ENCODE peak calls at places on chromosomes 13 and 19, in nine cellular contexts. W is tibial artery; L is mammary epithelial cell; R is A549; O is thyroid gland; B is CD8-positive, alpha-beta T cell; Y is spleen; J is CD8-positive, alpha-beta memory T cell; X is right lobe of liver. D is an unnamed sample. For H3K4me1, the result is how much of the 10 kb centered on the place peaks cover.

GRCh38 chr13:23695711-23696512 is 125.7 kb downstream of the TNFRSF19 start:
- DNase-seq in Y (peak), R (no peak), W (no peak), B (peak), J (peak), X (no peak), O (peak), L (no peak), D (no peak)

GRCh38 chr13:97743946-97744345 is 209.5 kb upstream of the IPO5 start:
- DNase-seq in X (no peak), J (no peak), L (no peak), W (no peak), Y (no peak), R (no peak), B (no peak), O (no peak), D (no peak)

GRCh38 chr19:47901370-47901769 is 15.3 kb upstream of the SULT2A1 start:
- DNase-seq in B (no peak), X (no peak), J (no peak), Y (no peak), W (no peak), O (no peak), L (no peak), R (no peak), D (no peak)

GRCh38 chr13:112562786-112563383 is 25.1 kb downstream of the TUBGCP3 start:
- DNase-seq in L (no peak), Y (no peak), O (no peak), J (no peak), R (no peak), W (no peak), X (peak), B (no peak), D (no peak)

GRCh38 chr19:38513762-38514167 is 80.3 kb downstream of the RYR1 start:
- DNase-seq in W (no peak), B (no peak), L (no peak), R (no peak), X (no peak), Y (no peak), O (no peak), J (no peak), D (no peak)

GRCh38 chr13:110070511-110071120 is 236.3 kb downstream of the COL4A1 start:
- DNase-seq in O (no peak), L (peak), B (no peak), Y (no peak), J (no peak), X (no peak), R (no peak), W (no peak), D (no peak)

GRCh38 chr13:35716186-35716585 is 239.7 kb upstream of the MAB21L1 start:
- DNase-seq in B (no peak), O (no peak), W (no peak), Y (no peak), L (no peak), J (no peak), X (no peak), R (no peak), D (no peak)

GRCh38 chr13:112467236-112467635 is 91.1 kb downstream of the SPACA7 start:
- DNase-seq in O (no peak), B (no peak), W (no peak), Y (peak), R (no peak), X (no peak), J (no peak), L (no peak), D (no peak)

GRCh38 chr19:40907968-40908735 is 26.1 kb upstream of the CYP2A7 start:
- DNase-seq in R (no peak), W (no peak), O (no peak), X (no peak), J (peak), B (peak), Y (peak), L (no peak), D (no peak)

GRCh38 chr19:1251233-1251502 is 2.8 kb downstream of the MIDN start:
- DNase-seq in J (no peak), X (no peak), W (peak), R (peak), L (peak), B (no peak), O (peak), Y (no peak), D (no peak)

GRCh38 chr13:111008351-111008750 is 93.5 kb upstream of the ANKRD10 start:
- DNase-seq in R (no peak), O (no peak), B (no peak), L (no peak), Y (no peak), X (no peak), J (no peak), W (no peak), D (no peak)

GRCh38 chr13:112203614-112204013 is 136.7 kb downstream of the SOX1 start:
- DNase-seq in B (no peak), L (no peak), X (no peak), O (no peak), Y (no peak), J (no peak), W (no peak), R (no peak), D (no peak)

GRCh38 chr13:82772802-82773201 is 1109.5 kb downstream of the SLITRK1 start:
- DNase-seq in O (no peak), J (no peak), Y (no peak), W (no peak), R (no peak), X (no peak), B (no peak), L (peak), D (no peak)

GRCh38 chr19:38228491-38229439 is 4.7 kb upstream of the DPF1 start:
- DNase-seq in W (no peak), R (no peak), L (no peak), J (no peak), B (no peak), X (no peak), Y (no peak), O (no peak), D (no peak)

GRCh38 chr19:8445488-8446001 is 770 bp downstream of the HNRNPM start:
- DNase-seq in R (no peak), O (peak), X (peak), Y (peak), J (peak), W (peak), L (peak), B (peak), D (no peak)

GRCh38 chr19:49395581-49396407 is 7.7 kb downstream of the KASH5 start:
- DNase-seq in W (no peak), B (no peak), X (no peak), J (no peak), R (no peak), L (no peak), O (no peak), Y (no peak), D (no peak)

GRCh38 chr19:18774107-18774506 is 17.0 kb downstream of the COMP start:
- DNase-seq in O (no peak), X (no peak), W (no peak), R (no peak), B (no peak), J (no peak), L (no peak), Y (no peak), D (no peak)

GRCh38 chr19:58304748-58305064 is 471 bp upstream of the ERVK3-1 start:
- DNase-seq in Y (no peak), J (no peak), R (no peak), O (no peak), W (no peak), B (no peak), X (no peak), L (no peak), D (no peak)

GRCh38 chr19:49823472-49823871 is 5.4 kb downstream of the MED25 start:
- DNase-seq in X (no peak), Y (no peak), W (no peak), J (no peak), R (no peak), O (no peak), B (no peak), L (no peak), D (no peak)

GRCh38 chr19:14097532-14098151 is 7.1 kb upstream of the SAMD1 start:
- DNase-seq in Y (no peak), J (no peak), O (no peak), L (no peak), R (no peak), W (no peak), X (no peak), B (no peak), D (no peak)

GRCh38 chr19:40663712-40664692 is 26.4 kb downstream of the NUMBL start:
- DNase-seq in L (no peak), W (no peak), R (no peak), O (no peak), X (no peak), J (peak), B (no peak), Y (peak), D (no peak)

GRCh38 chr19:44951179-44952159 is 3.7 kb upstream of the CLPTM1 start:
- DNase-seq in W (peak), X (peak), J (peak), L (peak), B (peak), R (peak), Y (no peak), O (peak), D (no peak)

GRCh38 chr13:35917942-35918645 is 213.1 kb downstream of the DCLK1 start:
- DNase-seq in Y (no peak), X (no peak), R (no peak), L (no peak), W (no peak), O (no peak), J (no peak), B (no peak), D (no peak)

GRCh38 chr13:45306966-45307365 is 34.0 kb downstream of the TPT1 start:
- DNase-seq in X (no peak), B (no peak), Y (no peak), L (no peak), W (no peak), O (no peak), R (no peak), J (no peak), D (no peak)

GRCh38 chr19:17294051-17294891 is 9.0 kb downstream of the ABHD8 start:
- DNase-seq in B (no peak), R (peak), W (no peak), X (no peak), O (peak), Y (peak), J (peak), L (no peak), D (no peak)

GRCh38 chr13:75173457-75174356 is 308.3 kb downstream of the TBC1D4 start:
- DNase-seq in B (no peak), R (peak), W (no peak), O (no peak), J (no peak), Y (no peak), L (no peak), X (peak), D (no peak)

GRCh38 chr13:33610471-33611015 is 207.4 kb upstream of the RFC3 start:
- DNase-seq in J (peak), X (peak), Y (peak), R (peak), B (peak), O (peak), W (peak), L (no peak), D (no peak)

GRCh38 chr13:77002590-77003190 is 10.8 kb downstream of the CLN5 start:
- DNase-seq in J (no peak), X (no peak), L (peak), R (peak), O (no peak), B (no peak), Y (no peak), W (no peak), D (no peak)

GRCh38 chr19:37329686-37330085 is 41.2 kb upstream of the ZNF527 start:
- DNase-seq in J (no peak), B (no peak), L (no peak), Y (no peak), O (no peak), R (peak), X (no peak), W (no peak), D (no peak)

GRCh38 chr13:76890036-76890435 is 3.8 kb upstream of the KCTD12 start:
- DNase-seq in X (no peak), Y (no peak), B (no peak), O (no peak), W (no peak), L (peak), R (no peak), J (no peak), D (no peak)

GRCh38 chr13:60448907-60449510 is 52.0 kb downstream of the TDRD3 start:
- DNase-seq in O (no peak), R (peak), L (peak), W (no peak), B (no peak), X (no peak), Y (no peak), J (no peak), D (no peak)

GRCh38 chr19:10318807-10319426 is 3.1 kb upstream of the FDX2 start:
- DNase-seq in W (no peak), J (no peak), L (no peak), B (no peak), O (no peak), Y (no peak), X (no peak), R (no peak), D (no peak)

GRCh38 chr19:21603431-21604153 is 98.2 kb downstream of the ZNF429 start:
- DNase-seq in X (no peak), J (no peak), B (no peak), Y (no peak), W (no peak), O (no peak), R (no peak), L (peak), D (no peak)

GRCh38 chr19:33796164-33797100 is at the start of gene KCTD15:
- DNase-seq in R (peak), W (no peak), B (no peak), X (peak), Y (no peak), L (peak), J (no peak), O (peak), D (no peak)

GRCh38 chr19:33797821-33798633 is 1.4 kb downstream of the KCTD15 start:
- DNase-seq in R (peak), J (no peak), B (no peak), O (peak), L (peak), W (peak), X (no peak), Y (no peak), D (no peak)

GRCh38 chr19:33798701-33799111 is 2.0 kb downstream of the KCTD15 start:
- DNase-seq in R (no peak), J (no peak), Y (no peak), X (no peak), B (no peak), O (peak), W (no peak), L (no peak), D (no peak)

GRCh38 chr19:33795370-33796163 is 1.1 kb upstream of the KCTD15 start:
- DNase-seq in O (peak), R (peak), L (peak), B (no peak), Y (peak), X (peak), J (no peak), W (peak), D (no peak)

DNA sequence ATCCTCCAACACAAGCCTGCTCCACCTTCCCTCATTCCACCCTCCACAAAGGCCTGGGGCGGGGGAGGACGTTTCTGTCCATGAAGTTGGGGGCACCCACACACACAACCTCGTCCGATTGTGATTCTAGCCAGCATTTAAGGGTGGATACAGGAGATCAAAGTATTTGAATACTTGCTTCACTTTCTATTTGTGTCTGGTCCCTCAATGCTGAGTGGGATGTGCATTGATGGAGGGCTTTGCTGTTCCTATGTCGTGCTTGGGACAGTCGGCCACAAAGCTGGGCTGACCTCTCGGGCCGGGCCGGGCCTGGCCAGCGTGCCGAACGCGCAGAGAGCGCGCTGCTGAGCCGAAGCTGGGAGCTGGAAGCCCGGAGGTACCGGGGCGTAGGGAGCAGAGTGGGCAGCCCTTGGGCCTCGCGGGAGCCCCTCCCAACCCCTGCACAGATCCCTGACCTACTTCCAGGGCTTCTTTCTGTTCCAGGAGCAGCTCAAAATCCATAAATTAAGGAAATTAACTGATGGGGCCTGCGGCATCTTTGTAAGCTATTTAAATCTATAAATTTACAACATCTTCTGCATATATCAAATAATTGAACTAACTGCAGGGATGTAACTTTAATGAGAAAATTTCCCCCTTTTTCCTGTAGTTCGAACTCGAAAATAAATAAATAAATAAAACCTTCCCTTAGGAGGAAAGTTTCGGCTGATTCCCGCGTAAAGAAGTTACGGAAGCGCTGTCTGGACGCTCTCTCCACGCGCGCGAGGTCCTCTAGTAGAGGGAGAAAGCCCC is 1.9 kb upstream of the KCTD15 start:
- DNase-seq in B (no peak), J (no peak), W (no peak), X (no peak), Y (no peak), R (no peak), L (no peak), O (peak), D (no peak)
- H3K4me1 ChIP-seq in B (under half), J (under half), W (under half), X (under half), Y (under half), R (under half), L (under half), O (under half), D (under half)

GRCh38 chr19:15297416-15298224 is 34.7 kb downstream of the BRD4 start:
- DNase-seq in X (no peak), J (no peak), Y (peak), B (no peak), R (peak), O (no peak), W (no peak), L (peak), D (no peak)
- H3K4me1 ChIP-seq in X (under half), J (half or more), Y (half or more), B (half or more), R (half or more), O (half or more), W (half or more), L (half or more), D (half or more)

GRCh38 chr19:55666343-55667005 is 8.6 kb upstream of the EPN1 start:
- DNase-seq in X (no peak), O (no peak), W (no peak), Y (no peak), J (no peak), R (no peak), B (no peak), L (no peak), D (no peak)
- H3K4me1 ChIP-seq in X (under half), O (under half), W (under half), Y (under half), J (under half), R (under half), B (under half), L (under half), D (under half)

DNA sequence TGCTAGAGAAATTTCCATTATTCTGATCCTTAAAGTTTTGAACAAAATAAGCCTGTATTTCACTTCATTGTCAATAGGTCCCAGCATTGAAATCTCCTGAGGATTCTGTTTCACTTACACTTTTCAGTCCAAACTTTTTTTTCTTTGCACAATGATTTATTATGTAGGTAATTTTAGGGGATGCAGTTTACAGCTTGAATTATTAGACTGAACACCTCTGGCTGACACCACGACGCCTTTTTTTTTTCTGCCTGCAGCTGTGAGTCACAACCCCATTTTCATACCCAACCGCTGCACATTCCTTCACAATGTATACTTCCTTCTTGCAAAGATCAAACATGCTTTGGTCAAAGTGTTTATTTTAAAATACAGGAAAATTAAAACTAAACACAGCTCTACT is 11.3 kb downstream of the ZIC2 start:
- DNase-seq in L (peak), J (no peak), W (no peak), O (no peak), R (no peak), B (no peak), X (no peak), Y (no peak), D (no peak)
- H3K4me1 ChIP-seq in L (under half), J (under half), W (under half), O (under half), R (under half), B (under half), X (under half), Y (under half), D (under half)

GRCh38 chr19:46611791-46612190 is 10.7 kb downstream of the CALM3 start:
- DNase-seq in X (peak), R (no peak), O (no peak), Y (peak), J (peak), B (no peak), L (no peak), W (no peak), D (no peak)
- H3K4me1 ChIP-seq in X (under half), R (under half), O (under half), Y (under half), J (half or more), B (half or more), L (under half), W (under half), D (under half)